ENCODE peak calls at places on chromosomes 13 and 19, in six cellular contexts. R is H1, E is K562, L is GM12878, P is HCT116, W is HepG2. X is an unnamed sample.
A peak's percentile ranks its signal among the peaks of the same experiment; 100 is the strongest.

GRCh38 chr19:46904114-46905060 is 43.6 kb downstream of the ARHGAP35 start:
- DNase-seq in R (no peak), E (no peak), L (no peak), P (no peak), W (no peak), X (no peak)

GRCh38 chr19:39126593-39127187 is 1.1 kb downstream of the PAK4 start:
- DNase-seq in R (no peak), E (no peak), L (no peak), P (no peak), W (peak; percentile 89), X (no peak)

GRCh38 chr13:106562301-106562700 is 5.6 kb downstream of the ARGLU1 start:
- DNase-seq in R (no peak), E (no peak), L (no peak), P (no peak), W (no peak), X (no peak)

GRCh38 chr19:12948597-12949362 is 3.1 kb downstream of the RAD23A start:
- DNase-seq in R (no peak), E (no peak), L (no peak), P (no peak), W (no peak), X (no peak)

GRCh38 chr19:44643605-44644390 is at the start of gene PVR:
- DNase-seq in R (peak; percentile 29), E (peak; percentile 58), L (no peak), P (no peak), W (peak; percentile 50), X (no peak)

GRCh38 chr19:30123109-30123508 is 181.1 kb downstream of the URI1 start:
- DNase-seq in R (no peak), E (no peak), L (no peak), P (no peak), W (no peak), X (no peak)

GRCh38 chr19:53424968-53425597 is 6.7 kb upstream of the ZNF761 start:
- DNase-seq in R (peak; percentile 39), E (peak; percentile 79), L (peak; percentile 15), P (no peak), W (peak; percentile 67), X (peak; percentile 66)

GRCh38 chr13:108877300-108877699 is 247.9 kb downstream of the MYO16 start:
- DNase-seq in R (no peak), E (no peak), L (no peak), P (no peak), W (no peak), X (no peak)

GRCh38 chr19:4742717-4743646 is 19.3 kb upstream of the DPP9 start:
- DNase-seq in R (no peak), E (no peak), L (no peak), P (no peak), W (no peak), X (peak; percentile 62)

GRCh38 chr19:4575267-4575793 is 15.8 kb upstream of the SEMA6B start:
- DNase-seq in R (peak; percentile 95), E (peak; percentile 73), L (no peak), P (no peak), W (peak; percentile 70), X (peak; percentile 97)

GRCh38 chr13:59345316-59345715 is 818.4 kb downstream of the DIAPH3 start:
- DNase-seq in R (no peak), E (no peak), L (no peak), P (no peak), W (no peak), X (no peak)

GRCh38 chr19:56321981-56322558 is 7.4 kb upstream of the ZSCAN5A start:
- DNase-seq in R (no peak), E (peak; percentile 69), L (no peak), P (no peak), W (no peak), X (no peak)

GRCh38 chr13:46170687-46171086 is 11.3 kb downstream of the LCP1 start:
- DNase-seq in R (no peak), E (no peak), L (no peak), P (no peak), W (peak; percentile 10), X (no peak)

GRCh38 chr13:72864142-72865035 is 82.5 kb downstream of the PIBF1 start:
- DNase-seq in R (no peak), E (no peak), L (peak; percentile 21), P (no peak), W (no peak), X (no peak)

GRCh38 chr13:86986448-86986847 is 684.7 kb upstream of the SLITRK5 start:
- DNase-seq in R (no peak), E (peak; percentile 2), L (no peak), P (no peak), W (peak; percentile 52), X (no peak)

GRCh38 chr19:42606660-42607351 is 12.1 kb upstream of the CEACAM8 start:
- DNase-seq in R (peak; percentile 44), E (peak; percentile 69), L (no peak), P (peak; percentile 37), W (peak; percentile 19), X (peak; percentile 39)

GRCh38 chr13:101681834-101682233 is 229.4 kb downstream of the ITGBL1 start:
- DNase-seq in R (no peak), E (no peak), L (no peak), P (no peak), W (no peak), X (no peak)

GRCh38 chr19:46069841-46070341 is 29.1 kb upstream of the IGFL4 start:
- DNase-seq in R (no peak), E (no peak), L (no peak), P (no peak), W (peak; percentile 42), X (no peak)

GRCh38 chr19:53870485-53870844 is 2.8 kb downstream of the MYADM start:
- DNase-seq in R (no peak), E (peak; percentile 72), L (no peak), P (no peak), W (no peak), X (no peak)

GRCh38 chr13:109787135-109787954 is 962 bp upstream of the IRS2 start:
- DNase-seq in R (no peak), E (peak; percentile 58), L (no peak), P (no peak), W (no peak), X (peak; percentile 40)

GRCh38 chr13:100497394-100497793 is 91.2 kb downstream of the GGACT start:
- DNase-seq in R (no peak), E (peak; percentile 11), L (no peak), P (no peak), W (no peak), X (no peak)

GRCh38 chr13:98804336-98804855 is 51.9 kb upstream of the SLC15A1 start:
- DNase-seq in R (no peak), E (no peak), L (no peak), P (no peak), W (no peak), X (no peak)

DNA sequence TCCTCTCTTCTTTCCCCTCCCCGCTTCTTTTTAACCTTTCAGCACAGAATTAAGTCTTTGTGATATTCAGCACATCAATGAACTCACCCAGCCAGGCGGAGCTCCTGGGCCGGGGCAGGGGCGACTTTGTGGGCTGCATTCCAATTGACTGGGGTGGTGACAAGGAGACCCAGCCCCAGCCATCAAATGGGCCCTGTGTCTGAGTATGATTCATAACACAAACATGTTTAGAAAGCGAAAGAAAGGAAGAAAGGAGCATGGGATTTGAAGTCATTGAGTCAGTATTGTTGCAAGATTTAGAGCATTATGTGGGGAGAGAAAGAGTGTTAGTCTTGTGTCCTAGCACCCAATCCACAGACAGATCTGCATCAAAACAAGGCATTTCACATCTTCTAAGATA is 185.3 kb downstream of the LHFPL6 start:
- DNase-seq in R (peak; percentile 47), E (no peak), L (no peak), P (no peak), W (no peak), X (no peak)
- TF ChIP-seq YY1 in R (no peak), E (no peak), L (no peak), P (no peak), W (no peak), X (no peak)

DNA sequence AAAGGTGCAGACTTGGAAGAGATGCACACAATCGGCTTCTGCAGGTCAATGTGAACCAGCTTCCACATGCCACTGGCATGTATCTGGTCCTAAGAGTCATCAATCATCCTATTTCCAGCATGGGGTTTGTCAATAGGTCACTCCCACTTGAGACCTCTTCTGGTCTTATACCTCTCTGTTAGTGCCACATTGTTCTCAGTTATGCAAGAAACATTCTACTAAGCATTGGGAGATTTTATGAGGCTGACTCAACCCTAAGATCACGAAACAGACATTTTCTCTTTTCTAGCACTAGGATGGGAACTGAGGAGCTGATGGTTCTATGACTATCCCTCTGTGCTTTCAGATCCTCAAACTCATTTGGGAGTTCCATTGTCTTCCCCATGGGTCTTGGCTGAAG is 581.5 kb upstream of the KLF12 start:
- DNase-seq in R (no peak), E (no peak), L (no peak), P (no peak), W (no peak), X (no peak)
- TF ChIP-seq ZNF274 in R (no peak), E (no peak), L (no peak), P (no peak), W (no peak), X (no peak)

DNA sequence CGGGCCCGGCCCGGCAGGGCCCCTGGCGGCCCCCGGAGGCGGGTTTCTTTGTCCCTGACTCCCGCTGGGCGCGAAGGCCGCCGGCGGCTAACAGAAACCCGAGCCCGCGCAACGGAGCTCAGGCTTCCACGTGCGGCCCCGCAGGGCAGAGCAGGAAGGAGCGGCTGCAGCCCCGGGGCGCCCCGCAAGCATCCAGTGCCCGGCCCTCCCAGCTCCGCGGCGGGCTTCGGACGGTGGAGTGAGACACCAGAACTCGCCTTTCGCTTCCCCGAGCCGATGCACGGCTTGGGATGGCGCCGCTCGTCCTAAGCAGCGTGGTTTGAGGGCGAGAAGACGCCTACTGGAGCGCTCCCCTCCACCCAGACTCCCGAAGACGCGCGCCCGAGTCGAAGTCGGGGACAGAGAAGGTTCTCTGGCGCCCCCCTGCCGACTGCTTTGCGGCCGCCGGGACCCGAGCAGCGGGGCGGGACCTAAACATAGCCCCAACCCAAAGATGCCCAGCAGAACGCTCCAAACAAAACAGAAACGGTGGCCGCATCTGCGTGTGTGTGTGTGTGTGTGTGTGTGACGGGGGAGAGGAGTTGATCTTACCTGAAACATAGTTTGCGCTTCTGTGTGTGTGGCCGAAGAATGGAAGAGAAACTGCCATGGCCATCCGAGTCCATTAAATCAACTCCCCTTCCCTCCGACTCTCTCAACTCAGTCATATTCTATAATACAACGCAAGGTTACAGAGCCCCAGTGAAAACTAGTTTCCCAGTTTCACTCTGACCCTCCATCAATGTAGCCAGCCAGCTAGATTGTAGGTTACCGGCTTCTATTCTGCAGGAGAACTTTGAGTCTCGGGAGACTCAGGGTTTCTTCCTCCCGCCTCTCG is 629 bp upstream of the FGF9 start:
- DNase-seq in R (no peak), E (peak; percentile 65), L (no peak), P (no peak), W (no peak), X (no peak)
- TF ChIP-seq YY1 in R (no peak), E (no peak), L (no peak), P (no peak), W (no peak), X (no peak)

GRCh38 chr19:3325451-3325850 is 40.9 kb upstream of the NFIC start:
- DNase-seq in R (no peak), E (no peak), L (no peak), P (no peak), W (no peak), X (no peak)

GRCh38 chr19:3323026-3323425 is 43.4 kb upstream of the NFIC start:
- DNase-seq in R (no peak), E (no peak), L (no peak), P (no peak), W (no peak), X (no peak)

GRCh38 chr19:3323704-3324103 is 42.7 kb upstream of the NFIC start:
- DNase-seq in R (no peak), E (no peak), L (no peak), P (no peak), W (no peak), X (no peak)

GRCh38 chr19:3322199-3322978 is 44.0 kb upstream of the NFIC start:
- DNase-seq in R (no peak), E (no peak), L (no peak), P (no peak), W (no peak), X (no peak)

GRCh38 chr19:3324405-3324856 is 42.0 kb upstream of the NFIC start:
- DNase-seq in R (no peak), E (peak; percentile 79), L (no peak), P (peak; percentile 54), W (peak; percentile 52), X (no peak)
- TF ChIP-seq ZNF274 in R (no peak), E (no peak), L (no peak), P (no peak), W (no peak), X (no peak)

X was measured in NT2/D1.